ENCODE peak calls at places on chromosomes 1 and 21, in five cellular contexts. W is stimulated activated CD8-positive, alpha-beta memory T cell treated with anti-CD3 and anti-CD28 coated beads, Interleukin-7, amount 100 ng/mL, for 1 hour; P is mucosa of gallbladder; N is NCI-H1105 treated with DMSO at 0.1 percent for 48 hours; Y is HT1080. B is an unnamed sample.

GRCh38 chr21:38984982-38985422 is 179.3 kb downstream of the ETS2 start:
- DNase-seq in W (no peak), P (no peak), N (no peak), Y (peak), B (no peak)

GRCh38 chr1:228988655-228989054 is 253.4 kb downstream of the RHOU start:
- DNase-seq in W (no peak), P (no peak), N (no peak), Y (no peak), B (no peak)

GRCh38 chr1:189349600-189349999 is 1128.1 kb downstream of the BRINP3 start:
- DNase-seq in W (no peak), P (no peak), N (no peak), Y (no peak), B (no peak)

GRCh38 chr1:22132517-22133235 is 10.2 kb downstream of the WNT4 start:
- DNase-seq in W (no peak), P (no peak), N (no peak), Y (peak), B (no peak)

GRCh38 chr1:150536836-150537731 is 12.1 kb upstream of the ADAMTSL4 start:
- DNase-seq in W (no peak), P (no peak), N (no peak), Y (no peak), B (no peak)

GRCh38 chr1:197958861-197959260 is 41.7 kb downstream of the LHX9 start:
- DNase-seq in W (no peak), P (no peak), N (no peak), Y (no peak), B (no peak)

GRCh38 chr1:1068374-1069060 is 5.6 kb downstream of the RNF223 start:
- DNase-seq in W (no peak), P (no peak), N (peak), Y (no peak), B (no peak)

GRCh38 chr1:245416771-245417170 is 262.0 kb downstream of the KIF26B start:
- DNase-seq in W (no peak), P (no peak), N (no peak), Y (no peak), B (no peak)

GRCh38 chr21:29258626-29259335 is 39.9 kb upstream of the BACH1 start:
- DNase-seq in W (no peak), P (no peak), N (no peak), Y (peak), B (no peak)

GRCh38 chr1:177384461-177384860 is 213.7 kb downstream of the BRINP2 start:
- DNase-seq in W (no peak), P (no peak), N (no peak), Y (peak), B (no peak)

GRCh38 chr1:230750576-230750975 is 3.4 kb downstream of the CAPN9 start:
- DNase-seq in W (no peak), P (no peak), N (no peak), Y (no peak), B (no peak)

GRCh38 chr1:39368045-39368444 is 123.4 kb upstream of the BMP8A start:
- DNase-seq in W (no peak), P (no peak), N (no peak), Y (no peak), B (no peak)

GRCh38 chr1:147496571-147496970 is 44.7 kb upstream of the BCL9 start:
- DNase-seq in W (no peak), P (peak), N (no peak), Y (peak), B (no peak)

GRCh38 chr1:207049974-207050391 is 1.0 kb downstream of the YOD1 start:
- DNase-seq in W (peak), P (peak), N (peak), Y (peak), B (no peak)

GRCh38 chr1:96580920-96581319 is 140.7 kb upstream of the PTBP2 start:
- DNase-seq in W (no peak), P (no peak), N (no peak), Y (no peak), B (no peak)

GRCh38 chr1:43319766-43320165 is 17.9 kb upstream of the MPL start:
- DNase-seq in W (no peak), P (no peak), N (no peak), Y (no peak), B (no peak)

GRCh38 chr1:84855168-84855567 is 37.8 kb downstream of the LPAR3 start:
- DNase-seq in W (no peak), P (no peak), N (no peak), Y (peak), B (peak)

GRCh38 chr1:96508226-96508625 is 213.4 kb upstream of the PTBP2 start:
- DNase-seq in W (no peak), P (no peak), N (no peak), Y (no peak), B (no peak)

GRCh38 chr1:56627636-56628039 is 17.5 kb upstream of the PRKAA2 start:
- DNase-seq in W (no peak), P (no peak), N (no peak), Y (no peak), B (no peak)

GRCh38 chr1:17858027-17858426 is 102.9 kb downstream of the ACTL8 start:
- DNase-seq in W (no peak), P (no peak), N (peak), Y (peak), B (no peak)

GRCh38 chr1:39490596-39491145 is 765 bp upstream of the BMP8A start:
- DNase-seq in W (no peak), P (no peak), N (peak), Y (no peak), B (no peak)

GRCh38 chr1:165891461-165891860 is 64.0 kb downstream of the UCK2 start:
- DNase-seq in W (no peak), P (no peak), N (no peak), Y (no peak), B (no peak)

GRCh38 chr1:43442756-43443155 is 11.0 kb downstream of the HYI start:
- DNase-seq in W (no peak), P (no peak), N (no peak), Y (no peak), B (no peak)

GRCh38 chr1:176843352-176844297 is 320.9 kb downstream of the ASTN1 start:
- DNase-seq in W (no peak), P (peak), N (peak), Y (no peak), B (no peak)

GRCh38 chr1:117013310-117013850 is 11.8 kb downstream of the CD101 start:
- DNase-seq in W (no peak), P (no peak), N (no peak), Y (no peak), B (no peak)

GRCh38 chr1:111789666-111790316 is 34.1 kb downstream of the DDX20 start:
- DNase-seq in W (no peak), P (no peak), N (peak), Y (no peak), B (no peak)

B was measured in esophagus muscularis mucosa.